ENCODE peak calls at places on chromosomes 5 and 9, in eight cellular contexts. One of them, this sample, is unnamed.

GRCh38 chr9:137095664-137096517 is 9.1 kb downstream of the MAN1B1 start:
- DNase-seq in NAMALWA: peak
- DNase-seq in COR-L47: peak
- DNase-seq in bronchial epithelial cell: no peak
- DNase-seq in AG09309: no peak
- DNase-seq in anterior cingulate cortex: no peak
- DNase-seq in stomach: peak
- DNase-seq in T follicular helper cell: peak
- DNase-seq in this sample: peak

GRCh38 chr9:83012578-83013260 is 50.2 kb downstream of the RASEF start:
- DNase-seq in COR-L47: no peak
- DNase-seq in T follicular helper cell: no peak
- DNase-seq in anterior cingulate cortex: no peak
- DNase-seq in stomach: no peak
- DNase-seq in AG09309: no peak
- DNase-seq in NAMALWA: no peak
- DNase-seq in bronchial epithelial cell: peak
- DNase-seq in this sample: no peak

GRCh38 chr5:34858798-34859197 is 19.8 kb downstream of the TTC23L start:
- DNase-seq in bronchial epithelial cell: no peak
- DNase-seq in NAMALWA: no peak
- DNase-seq in COR-L47: no peak
- DNase-seq in stomach: no peak
- DNase-seq in AG09309: no peak
- DNase-seq in anterior cingulate cortex: no peak
- DNase-seq in T follicular helper cell: no peak
- DNase-seq in this sample: no peak

GRCh38 chr9:111622626-111623025 is 8.5 kb upstream of the DNAJC25 start:
- DNase-seq in AG09309: peak
- DNase-seq in COR-L47: no peak
- DNase-seq in stomach: peak
- DNase-seq in anterior cingulate cortex: no peak
- DNase-seq in bronchial epithelial cell: peak
- DNase-seq in NAMALWA: no peak
- DNase-seq in T follicular helper cell: no peak
- DNase-seq in this sample: peak

GRCh38 chr5:80191397-80191796 is 64.5 kb downstream of the SERINC5 start:
- DNase-seq in bronchial epithelial cell: no peak
- DNase-seq in AG09309: no peak
- DNase-seq in COR-L47: no peak
- DNase-seq in NAMALWA: no peak
- DNase-seq in T follicular helper cell: no peak
- DNase-seq in anterior cingulate cortex: no peak
- DNase-seq in stomach: no peak
- DNase-seq in this sample: no peak

GRCh38 chr9:6829027-6829426 is 71.3 kb downstream of the KDM4C start:
- DNase-seq in anterior cingulate cortex: no peak
- DNase-seq in stomach: no peak
- DNase-seq in AG09309: no peak
- DNase-seq in T follicular helper cell: no peak
- DNase-seq in bronchial epithelial cell: peak
- DNase-seq in NAMALWA: peak
- DNase-seq in COR-L47: no peak
- DNase-seq in this sample: no peak

GRCh38 chr9:121322037-121322736 is 47.9 kb downstream of the STOM start:
- DNase-seq in bronchial epithelial cell: peak
- DNase-seq in anterior cingulate cortex: no peak
- DNase-seq in T follicular helper cell: no peak
- DNase-seq in AG09309: peak
- DNase-seq in NAMALWA: no peak
- DNase-seq in stomach: no peak
- DNase-seq in COR-L47: no peak
- DNase-seq in this sample: no peak

GRCh38 chr5:148690945-148691344 is 36.6 kb upstream of the HTR4 start:
- DNase-seq in COR-L47: no peak
- DNase-seq in bronchial epithelial cell: no peak
- DNase-seq in AG09309: no peak
- DNase-seq in NAMALWA: no peak
- DNase-seq in stomach: no peak
- DNase-seq in anterior cingulate cortex: no peak
- DNase-seq in T follicular helper cell: no peak
- DNase-seq in this sample: no peak

GRCh38 chr5:5492087-5492933 is 69.8 kb downstream of the ICE1 start:
- DNase-seq in stomach: no peak
- DNase-seq in T follicular helper cell: peak
- DNase-seq in anterior cingulate cortex: no peak
- DNase-seq in AG09309: no peak
- DNase-seq in NAMALWA: peak
- DNase-seq in bronchial epithelial cell: peak
- DNase-seq in COR-L47: peak
- DNase-seq in this sample: peak

GRCh38 chr5:127976525-127976924 is 107.0 kb upstream of the SLC12A2 start:
- DNase-seq in anterior cingulate cortex: no peak
- DNase-seq in NAMALWA: no peak
- DNase-seq in T follicular helper cell: no peak
- DNase-seq in AG09309: no peak
- DNase-seq in bronchial epithelial cell: no peak
- DNase-seq in stomach: no peak
- DNase-seq in COR-L47: no peak
- DNase-seq in this sample: no peak

This sample was measured in NB4.